ENCODE peak calls at places on chromosomes 3 and 15, in four cellular contexts. I is kidney glomerular epithelial cell; Y is stimulated activated CD4-positive, alpha-beta T cell treated with anti-CD3 and anti-CD28 coated beads, Interleukin-15, amount 100 ng/mL, for 24 hours; T is AG09309. W is an unnamed sample.

GRCh38 chr3:51522273-51522981 is 16.1 kb upstream of the RAD54L2 start:
- DNase-seq in I (no peak), Y (no peak), T (no peak), W (no peak)

GRCh38 chr3:45776611-45777010 is 19.7 kb downstream of the SLC6A20 start:
- DNase-seq in I (no peak), Y (no peak), T (no peak), W (no peak)

GRCh38 chr3:30161370-30161769 is 445.0 kb upstream of the TGFBR2 start:
- DNase-seq in I (no peak), Y (no peak), T (peak; percentile 24), W (peak; percentile 43)

GRCh38 chr15:63603516-63603915 is 6.3 kb downstream of the FBXL22 start:
- DNase-seq in I (no peak), Y (no peak), T (no peak), W (no peak)

GRCh38 chr15:66901336-66902100 is 163.9 kb upstream of the SMAD3 start:
- DNase-seq in I (no peak), Y (no peak), T (no peak), W (peak; percentile 45)

GRCh38 chr3:24387000-24387399 is 107.7 kb downstream of the THRB start:
- DNase-seq in I (peak; percentile 33), Y (no peak), T (no peak), W (peak; percentile 7)

GRCh38 chr3:193620650-193621049 is 27.6 kb downstream of the OPA1 start:
- DNase-seq in I (no peak), Y (no peak), T (no peak), W (peak; percentile 30)

GRCh38 chr3:189249987-189250386 is 78.2 kb downstream of the TPRG1 start:
- DNase-seq in I (no peak), Y (no peak), T (no peak), W (no peak)

GRCh38 chr3:54065551-54065950 is 56.8 kb upstream of the CACNA2D3 start:
- DNase-seq in I (no peak), Y (no peak), T (no peak), W (no peak)

GRCh38 chr15:64379216-64379960 is 1.9 kb downstream of the PCLAF start:
- DNase-seq in I (no peak), Y (no peak), T (no peak), W (no peak)

GRCh38 chr3:42670051-42670576 is 15.2 kb upstream of the KLHL40 start:
- DNase-seq in I (no peak), Y (no peak), T (no peak), W (no peak)

GRCh38 chr3:22098000-22098399 is 347.0 kb upstream of the ZNF385D start:
- DNase-seq in I (no peak), Y (no peak), T (no peak), W (no peak)

GRCh38 chr3:30675006-30675405 is 68.6 kb downstream of the TGFBR2 start:
- DNase-seq in I (no peak), Y (no peak), T (no peak), W (no peak)

GRCh38 chr3:185351371-185351770 is 11.6 kb upstream of the MAP3K13 start:
- DNase-seq in I (peak; percentile 39), Y (no peak), T (no peak), W (peak; percentile 66)

GRCh38 chr3:116148881-116149530 is 296.3 kb downstream of the LSAMP start:
- DNase-seq in I (no peak), Y (no peak), T (no peak), W (peak; percentile 60)

GRCh38 chr15:38389924-38390542 is 63.9 kb upstream of the FAM98B start:
- DNase-seq in I (peak; percentile 70), Y (peak; percentile 77), T (no peak), W (peak; percentile 27)

GRCh38 chr3:161545823-161546222 is 49.2 kb downstream of the OTOL1 start:
- DNase-seq in I (no peak), Y (no peak), T (no peak), W (no peak)

GRCh38 chr3:98483626-98484025 is 13.9 kb upstream of the OR5K2 start:
- DNase-seq in I (no peak), Y (no peak), T (no peak), W (no peak)

GRCh38 chr3:120908030-120908802 is at the start of gene STXBP5L:
- DNase-seq in I (no peak), Y (peak; percentile 78), T (no peak), W (peak; percentile 51)

GRCh38 chr15:77626002-77626401 is 6.7 kb downstream of the LINGO1 start:
- DNase-seq in I (no peak), Y (no peak), T (no peak), W (no peak)

GRCh38 chr3:38136272-38136806 is 588 bp downstream of the ACAA1 start:
- DNase-seq in I (no peak), Y (peak; percentile 40), T (no peak), W (no peak)

GRCh38 chr3:188043891-188044290 is 110.1 kb upstream of the LPP start:
- DNase-seq in I (no peak), Y (no peak), T (no peak), W (no peak)

GRCh38 chr3:15405448-15406050 is 21.8 kb downstream of the METTL6 start:
- DNase-seq in I (peak; percentile 69), Y (peak; percentile 17), T (peak; percentile 27), W (peak; percentile 43)

GRCh38 chr3:13827699-13828098 is 52.2 kb downstream of the WNT7A start:
- DNase-seq in I (no peak), Y (no peak), T (no peak), W (no peak)

GRCh38 chr3:30752961-30753360 is 141.5 kb downstream of the GADL1 start:
- DNase-seq in I (peak; percentile 79), Y (peak; percentile 11), T (peak; percentile 60), W (peak; percentile 71)

GRCh38 chr3:19970289-19970688 is 23.4 kb downstream of the RAB5A start:
- DNase-seq in I (no peak), Y (no peak), T (no peak), W (no peak)

GRCh38 chr3:73026702-73027101 is 30.1 kb downstream of the PPP4R2 start:
- DNase-seq in I (no peak), Y (no peak), T (no peak), W (no peak)

GRCh38 chr3:31680072-31680870 is 147.5 kb downstream of the STT3B start:
- DNase-seq in I (no peak), Y (no peak), T (no peak), W (no peak)

GRCh38 chr3:9826815-9827574 is 16.8 kb downstream of the RPUSD3 start:
- DNase-seq in I (no peak), Y (peak; percentile 32), T (no peak), W (no peak)

GRCh38 chr3:57755368-57756021 is 614 bp upstream of the SLMAP start:
- DNase-seq in I (peak; percentile 97), Y (peak; percentile 63), T (no peak), W (peak; percentile 74)

GRCh38 chr3:51500632-51501131 is 867 bp upstream of the DCAF1 start:
- DNase-seq in I (no peak), Y (no peak), T (no peak), W (no peak)

GRCh38 chr3:101928890-101929289 is 79.6 kb downstream of the NFKBIZ start:
- DNase-seq in I (peak; percentile 70), Y (no peak), T (no peak), W (peak; percentile 80)

GRCh38 chr3:125262155-125262554 is 49.6 kb upstream of the SLC12A8 start:
- DNase-seq in I (no peak), Y (no peak), T (no peak), W (no peak)